ENCODE peak calls at places on chromosomes 2 and 18, in eight cellular contexts. X is sigmoid colon, R is stomach, K is ovary, N is lower leg skin, S is breast epithelium, H is body of pancreas, A is A549. T is an unnamed sample.

GRCh38 chr2:16687222-16687621 is 21.6 kb upstream of the CYRIA start:
- DNase-seq in R (no peak), S (no peak), A (no peak), N (no peak), K (no peak), H (no peak), X (no peak), T (no peak)

GRCh38 chr2:121790276-121790956 is 35.0 kb downstream of the TSN start:
- DNase-seq in A (peak), S (no peak), X (no peak), K (no peak), N (no peak), R (no peak), H (no peak), T (no peak)

GRCh38 chr2:23596316-23596885 is 211.4 kb downstream of the KLHL29 start:
- DNase-seq in K (peak), X (peak), N (no peak), R (no peak), S (no peak), A (no peak), H (no peak), T (no peak)

GRCh38 chr18:74806073-74806472 is 208.4 kb downstream of the ZNF407 start:
- DNase-seq in K (no peak), S (no peak), X (no peak), R (peak), A (no peak), N (no peak), H (peak), T (no peak)

GRCh38 chr2:16361261-16361990 is 304.2 kb downstream of the CYRIA start:
- DNase-seq in A (no peak), X (no peak), H (no peak), S (no peak), K (no peak), N (no peak), R (no peak), T (no peak)

GRCh38 chr18:76857476-76857875 is 35.1 kb downstream of the ZNF236 start:
- DNase-seq in R (no peak), H (no peak), S (no peak), X (no peak), N (no peak), K (no peak), A (no peak), T (no peak)

GRCh38 chr2:219783551-219783950 is 156.1 kb downstream of the SLC4A3 start:
- DNase-seq in K (no peak), A (no peak), H (no peak), N (no peak), S (no peak), X (no peak), R (no peak), T (no peak)

GRCh38 chr2:70145851-70146739 is 44.7 kb downstream of the C2orf42 start:
- DNase-seq in H (no peak), N (no peak), S (no peak), R (no peak), A (no peak), X (no peak), K (no peak), T (no peak)

GRCh38 chr2:219446101-219446504 is 11.5 kb downstream of the SPEG start:
- DNase-seq in X (peak), A (peak), H (peak), R (no peak), K (no peak), S (no peak), N (no peak), T (no peak)

GRCh38 chr2:19649785-19650380 is 251.9 kb downstream of the TTC32 start:
- DNase-seq in S (no peak), X (peak), R (no peak), A (peak), H (no peak), N (peak), K (no peak), T (no peak)

GRCh38 chr2:202871161-202872141 is at the start of gene ICA1L:
- DNase-seq in N (peak), R (peak), H (peak), X (peak), A (peak), S (peak), K (peak), T (peak)

GRCh38 chr2:202870431-202871160 is 970 bp downstream of the ICA1L start:
- DNase-seq in N (peak), K (peak), H (peak), A (peak), X (peak), R (peak), S (peak), T (peak)
- TF ChIP-seq POLR2A in N (no peak), K (no peak), H (no peak), A (peak), X (no peak), R (no peak), S (no peak), T (no peak)

GRCh38 chr18:48725596-48725995 is 186.8 kb downstream of the CTIF start:
- DNase-seq in K (no peak), H (no peak), A (no peak), N (no peak), X (no peak), R (no peak), S (no peak), T (no peak)
- TF ChIP-seq POLR2A in K (no peak), H (no peak), A (no peak), N (no peak), X (no peak), R (no peak), S (no peak), T (no peak)

GRCh38 chr2:164770421-164770916 is 71.2 kb downstream of the COBLL1 start:
- DNase-seq in R (no peak), N (no peak), H (no peak), S (no peak), K (no peak), A (no peak), X (no peak), T (no peak)
- TF ChIP-seq POLR2A in R (no peak), N (no peak), H (no peak), S (no peak), K (no peak), A (no peak), X (no peak), T (no peak)

GRCh38 chr18:63321291-63321690 is 1.7 kb upstream of the BCL2 start:
- DNase-seq in R (no peak), X (no peak), A (no peak), K (no peak), S (no peak), H (no peak), N (no peak), T (no peak)
- TF ChIP-seq POLR2A in R (no peak), X (no peak), A (no peak), K (no peak), S (no peak), H (no peak), N (no peak), T (no peak)

DNA sequence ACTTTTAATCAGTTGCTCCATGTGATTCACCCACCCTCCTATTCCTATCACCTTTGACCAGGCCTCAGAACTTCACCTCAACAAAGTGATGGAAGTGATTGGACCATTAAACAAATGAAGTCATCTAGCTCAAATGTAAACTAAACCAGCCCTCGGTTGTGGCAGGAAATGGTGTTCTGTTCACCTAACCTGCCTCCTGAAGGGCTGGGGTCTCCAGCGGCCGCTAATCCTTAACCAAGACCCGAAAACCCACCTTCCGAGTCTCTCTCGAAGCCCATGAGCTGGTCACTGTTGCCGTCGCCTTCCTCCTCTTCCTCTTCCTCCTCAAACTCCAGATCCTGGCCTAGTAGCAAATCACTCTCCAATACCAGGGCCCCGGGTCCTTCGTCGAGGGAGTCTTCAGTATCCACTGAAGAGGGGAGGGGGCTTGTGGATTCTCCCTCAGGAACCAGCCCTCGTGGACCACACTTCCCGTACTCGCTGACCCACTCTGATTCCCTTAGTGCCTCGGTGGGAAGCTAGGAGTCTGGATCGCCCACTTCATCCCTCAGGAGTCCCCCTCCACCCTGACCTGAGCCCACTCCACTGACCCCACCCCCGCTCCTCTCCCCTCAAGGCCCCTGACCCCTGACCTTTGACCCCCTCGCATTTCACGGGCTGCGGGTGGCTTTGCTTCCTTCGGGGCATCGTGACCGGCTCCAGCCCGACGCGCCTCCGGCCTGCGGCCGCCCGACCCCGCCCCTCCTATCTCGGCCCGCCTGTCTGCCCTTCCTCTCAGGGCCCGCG is 501 bp downstream of the ZNF513 start:
- DNase-seq in X (peak), K (no peak), R (peak), H (no peak), S (no peak), N (peak), A (peak), T (peak)
- TF ChIP-seq POLR2A in X (no peak), K (no peak), R (no peak), H (no peak), S (no peak), N (no peak), A (no peak), T (no peak)

GRCh38 chr2:228613133-228613532 is 431.6 kb upstream of the SPHKAP start:
- DNase-seq in X (no peak), S (no peak), H (no peak), K (no peak), R (no peak), A (peak), N (no peak), T (no peak)
- TF ChIP-seq POLR2A in X (no peak), S (no peak), H (no peak), K (no peak), R (no peak), A (no peak), N (no peak), T (no peak)

GRCh38 chr2:8487461-8487932 is 194.4 kb upstream of the ID2 start:
- DNase-seq in N (no peak), S (no peak), R (no peak), H (no peak), K (no peak), X (peak), A (no peak), T (no peak)
- TF ChIP-seq POLR2A in N (no peak), S (no peak), R (no peak), H (no peak), K (no peak), X (no peak), A (no peak), T (no peak)

DNA sequence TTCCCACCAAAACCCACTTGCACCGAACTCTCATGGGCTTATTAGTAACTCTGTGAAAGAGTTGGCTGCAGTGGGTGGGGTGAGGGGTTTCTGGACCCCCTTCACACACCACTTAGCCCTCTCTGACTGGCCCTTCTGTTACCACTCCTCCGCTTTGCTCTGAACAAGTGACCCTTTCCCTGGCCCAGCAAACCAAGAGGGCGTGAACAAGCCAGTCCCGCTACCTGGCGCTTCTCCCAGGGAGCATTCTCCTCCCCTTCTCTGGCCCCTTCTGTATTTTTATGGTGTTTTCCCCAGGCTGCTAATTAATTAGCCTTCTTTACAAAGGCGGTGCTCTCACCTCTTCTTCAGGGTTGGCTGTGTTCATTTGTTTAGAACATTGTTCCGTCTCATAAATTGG is 180.1 kb downstream of the MGAT5 start:
- DNase-seq in R (no peak), H (peak), A (no peak), S (no peak), X (no peak), K (no peak), N (no peak), T (no peak)
- TF ChIP-seq POLR2A in R (no peak), H (no peak), A (no peak), S (no peak), X (no peak), K (no peak), N (no peak), T (no peak)

GRCh38 chr2:147844691-147845607 is at the start of gene ACVR2A:
- DNase-seq in R (peak), H (peak), A (peak), S (no peak), K (peak), N (peak), X (peak), T (peak)
- TF ChIP-seq POLR2A in R (no peak), H (no peak), A (no peak), S (no peak), K (no peak), N (no peak), X (no peak), T (no peak)

T was measured in erythroblast.